ENCODE peak calls at places on chromosomes 2 and 18, in five cellular contexts. Y is HS-5, D is NCI-H2227 treated with DMSO at 0.1 percent for 48 hours, F is non-pigmented ciliary epithelial cell, X is nephron progenitor cell. H is an unnamed sample.

GRCh38 chr18:74453642-74454198 is 3.4 kb downstream of the DIPK1C start:
- DNase-seq in Y (no peak), D (no peak), F (no peak), X (no peak), H (no peak)

GRCh38 chr2:213098612-213099011 is 52.8 kb downstream of the IKZF2 start:
- DNase-seq in Y (no peak), D (no peak), F (no peak), X (no peak), H (no peak)

GRCh38 chr2:84129018-84129417 is 330.1 kb downstream of the SUCLG1 start:
- DNase-seq in Y (no peak), D (no peak), F (no peak), X (no peak), H (no peak)

GRCh38 chr2:206275274-206276160 is 1.1 kb downstream of the ZDBF2 start:
- DNase-seq in Y (no peak), D (peak), F (no peak), X (no peak), H (no peak)

GRCh38 chr2:221203846-221204245 is 368.3 kb downstream of the EPHA4 start:
- DNase-seq in Y (no peak), D (peak), F (no peak), X (no peak), H (no peak)

GRCh38 chr2:71926098-71926466 is 221.6 kb downstream of the CYP26B1 start:
- DNase-seq in Y (no peak), D (no peak), F (no peak), X (peak), H (no peak)

GRCh38 chr18:76491801-76492668 is 3.0 kb downstream of the ZNF516 start:
- DNase-seq in Y (no peak), D (no peak), F (no peak), X (peak), H (no peak)

GRCh38 chr2:25805987-25806386 is 72.3 kb downstream of the ASXL2 start:
- DNase-seq in Y (no peak), D (no peak), F (no peak), X (no peak), H (no peak)

GRCh38 chr2:154686162-154686561 is 12.3 kb upstream of the KCNJ3 start:
- DNase-seq in Y (no peak), D (no peak), F (no peak), X (no peak), H (no peak)

GRCh38 chr2:241796610-241797138 is 12.3 kb upstream of the NEU4 start:
- DNase-seq in Y (no peak), D (no peak), F (no peak), X (no peak), H (no peak)

GRCh38 chr18:21484851-21485636 is 115.5 kb downstream of the ESCO1 start:
- DNase-seq in Y (no peak), D (no peak), F (peak), X (no peak), H (no peak)

GRCh38 chr2:71888741-71889445 is 258.8 kb downstream of the CYP26B1 start:
- DNase-seq in Y (no peak), D (no peak), F (no peak), X (no peak), H (no peak)

GRCh38 chr2:85925216-85925671 is 36.5 kb upstream of the ST3GAL5 start:
- DNase-seq in Y (no peak), D (no peak), F (no peak), X (no peak), H (no peak)

GRCh38 chr18:25516121-25516520 is 164.2 kb upstream of the ZNF521 start:
- DNase-seq in Y (no peak), D (no peak), F (no peak), X (no peak), H (no peak)

GRCh38 chr2:75627902-75628504 is 18.6 kb upstream of the MRPL19 start:
- DNase-seq in Y (no peak), D (peak), F (no peak), X (peak), H (no peak)

GRCh38 chr18:59376351-59376935 is 17.4 kb upstream of the LMAN1 start:
- DNase-seq in Y (no peak), D (peak), F (no peak), X (no peak), H (no peak)

GRCh38 chr2:69242651-69243051 is 144.4 kb downstream of the GFPT1 start:
- DNase-seq in Y (no peak), D (no peak), F (no peak), X (no peak), H (no peak)

GRCh38 chr2:144659731-144660275 is 139.9 kb upstream of the ZEB2 start:
- DNase-seq in Y (peak), D (no peak), F (peak), X (no peak), H (peak)

GRCh38 chr18:28854964-28855363 is 678.0 kb upstream of the CDH2 start:
- DNase-seq in Y (no peak), D (no peak), F (no peak), X (no peak), H (no peak)

GRCh38 chr2:98034745-98035144 is 39.0 kb upstream of the TMEM131 start:
- DNase-seq in Y (no peak), D (no peak), F (no peak), X (no peak), H (no peak)

GRCh38 chr2:27025281-27025800 is 7.4 kb upstream of the TMEM214 start:
- DNase-seq in Y (no peak), D (no peak), F (no peak), X (no peak), H (no peak)

GRCh38 chr2:12251749-12252148 is 465.0 kb upstream of the TRIB2 start:
- DNase-seq in Y (no peak), D (no peak), F (no peak), X (no peak), H (no peak)

GRCh38 chr2:16773080-16773713 is 107.6 kb upstream of the CYRIA start:
- DNase-seq in Y (no peak), D (peak), F (no peak), X (peak), H (peak)

GRCh38 chr2:229133155-229133772 is 137.8 kb downstream of the PID1 start:
- DNase-seq in Y (no peak), D (no peak), F (no peak), X (no peak), H (peak)

GRCh38 chr2:120312861-120313694 is 32.9 kb upstream of the INHBB start:
- DNase-seq in Y (peak), D (peak), F (peak), X (peak), H (no peak)

GRCh38 chr2:79432731-79433146 is 80.1 kb upstream of the CTNNA2 start:
- DNase-seq in Y (no peak), D (no peak), F (no peak), X (no peak), H (no peak)

GRCh38 chr2:240459401-240460242 is 24.2 kb downstream of the GPC1 start:
- DNase-seq in Y (no peak), D (no peak), F (no peak), X (peak), H (no peak)

GRCh38 chr2:27320958-27321543 is 1.8 kb downstream of the MPV17 start:
- DNase-seq in Y (peak), D (no peak), F (peak), X (no peak), H (peak)

GRCh38 chr18:21215480-21215879 is 26.6 kb upstream of the GREB1L start:
- DNase-seq in Y (no peak), D (no peak), F (no peak), X (no peak), H (no peak)

GRCh38 chr2:239411549-239412319 is 10.9 kb upstream of the HDAC4 start:
- DNase-seq in Y (no peak), D (no peak), F (no peak), X (no peak), H (no peak)

GRCh38 chr2:3643371-3644245 is 14.4 kb upstream of the ALLC start:
- DNase-seq in Y (no peak), D (no peak), F (no peak), X (no peak), H (no peak)

GRCh38 chr2:32835148-32835547 is 111.6 kb upstream of the LTBP1 start:
- DNase-seq in Y (no peak), D (no peak), F (no peak), X (no peak), H (no peak)

GRCh38 chr2:102304268-102304667 is 7.1 kb upstream of the IL1RL1 start:
- DNase-seq in Y (peak), D (no peak), F (no peak), X (no peak), H (no peak)

GRCh38 chr2:218284106-218284811 is 8.0 kb downstream of the TMBIM1 start:
- DNase-seq in Y (peak), D (no peak), F (no peak), X (no peak), H (no peak)

GRCh38 chr18:21479721-21480120 is 120.8 kb downstream of the ESCO1 start:
- DNase-seq in Y (no peak), D (no peak), F (no peak), X (no peak), H (no peak)